ENCODE peak calls at places on chromosomes 2 and 18, in nine cellular contexts. One of them, this sample, is unnamed.
A peak's percentile ranks its signal among the peaks of the same experiment; 100 is the strongest.

GRCh38 chr18:74840492-74841167 is 243.0 kb downstream of the ZNF407 start:
- DNase-seq in lung: no peak
- DNase-seq in mesendoderm: peak; percentile 18
- DNase-seq in left lung: no peak
- DNase-seq in suprapubic skin: no peak
- DNase-seq in spleen: peak; percentile 64
- DNase-seq in astrocyte: peak; percentile 43
- DNase-seq in stomach: no peak
- DNase-seq in DND-41: no peak
- DNase-seq in this sample: no peak

GRCh38 chr2:205543262-205543843 is 138.9 kb upstream of the NRP2 start:
- DNase-seq in lung: no peak
- DNase-seq in mesendoderm: no peak
- DNase-seq in left lung: no peak
- DNase-seq in suprapubic skin: no peak
- DNase-seq in stomach: no peak
- DNase-seq in DND-41: no peak
- DNase-seq in astrocyte: no peak
- DNase-seq in spleen: no peak
- DNase-seq in this sample: no peak

GRCh38 chr2:169716229-169716886 is 17.3 kb upstream of the KLHL23 start:
- DNase-seq in suprapubic skin: no peak
- DNase-seq in lung: no peak
- DNase-seq in DND-41: no peak
- DNase-seq in mesendoderm: no peak
- DNase-seq in astrocyte: peak; percentile 36
- DNase-seq in spleen: no peak
- DNase-seq in stomach: peak; percentile 30
- DNase-seq in left lung: no peak
- DNase-seq in this sample: no peak

GRCh38 chr2:209976698-209977385 is 25.6 kb upstream of the RPE start:
- DNase-seq in astrocyte: no peak
- DNase-seq in left lung: no peak
- DNase-seq in mesendoderm: no peak
- DNase-seq in DND-41: no peak
- DNase-seq in stomach: no peak
- DNase-seq in suprapubic skin: no peak
- DNase-seq in spleen: no peak
- DNase-seq in lung: no peak
- DNase-seq in this sample: no peak

GRCh38 chr2:238642973-238643372 is 204.9 kb upstream of the TWIST2 start:
- DNase-seq in left lung: no peak
- DNase-seq in stomach: no peak
- DNase-seq in DND-41: no peak
- DNase-seq in spleen: no peak
- DNase-seq in astrocyte: no peak
- DNase-seq in mesendoderm: no peak
- DNase-seq in lung: no peak
- DNase-seq in suprapubic skin: peak; percentile 36
- DNase-seq in this sample: no peak

GRCh38 chr2:169977510-169977909 is 150.3 kb downstream of the UBR3 start:
- DNase-seq in left lung: no peak
- DNase-seq in mesendoderm: no peak
- DNase-seq in lung: no peak
- DNase-seq in stomach: no peak
- DNase-seq in DND-41: no peak
- DNase-seq in astrocyte: no peak
- DNase-seq in spleen: no peak
- DNase-seq in suprapubic skin: no peak
- DNase-seq in this sample: no peak

GRCh38 chr18:22470141-22470510 is 52.4 kb upstream of the CTAGE1 start:
- DNase-seq in spleen: no peak
- DNase-seq in left lung: no peak
- DNase-seq in astrocyte: peak; percentile 60
- DNase-seq in stomach: no peak
- DNase-seq in suprapubic skin: no peak
- DNase-seq in mesendoderm: no peak
- DNase-seq in DND-41: no peak
- DNase-seq in lung: no peak
- DNase-seq in this sample: no peak

GRCh38 chr2:74548919-74549684 is 4.6 kb downstream of the LOXL3 start:
- DNase-seq in left lung: peak; percentile 74
- DNase-seq in suprapubic skin: no peak
- DNase-seq in spleen: peak; percentile 84
- DNase-seq in stomach: peak; percentile 70
- DNase-seq in lung: peak; percentile 50
- DNase-seq in mesendoderm: peak; percentile 56
- DNase-seq in astrocyte: no peak
- DNase-seq in DND-41: no peak
- DNase-seq in this sample: no peak

GRCh38 chr2:62597323-62597722 is 91.3 kb upstream of the TMEM17 start:
- DNase-seq in lung: no peak
- DNase-seq in DND-41: no peak
- DNase-seq in astrocyte: peak; percentile 94
- DNase-seq in left lung: no peak
- DNase-seq in stomach: no peak
- DNase-seq in spleen: no peak
- DNase-seq in suprapubic skin: no peak
- DNase-seq in mesendoderm: no peak
- DNase-seq in this sample: no peak

GRCh38 chr18:6807504-6808257 is 78.2 kb downstream of the ARHGAP28 start:
- DNase-seq in left lung: no peak
- DNase-seq in DND-41: no peak
- DNase-seq in spleen: no peak
- DNase-seq in lung: no peak
- DNase-seq in mesendoderm: peak; percentile 31
- DNase-seq in stomach: no peak
- DNase-seq in suprapubic skin: no peak
- DNase-seq in astrocyte: no peak
- DNase-seq in this sample: no peak

GRCh38 chr2:15359716-15360531 is 201.2 kb downstream of the NBAS start:
- DNase-seq in left lung: no peak
- DNase-seq in DND-41: no peak
- DNase-seq in astrocyte: peak; percentile 84
- DNase-seq in mesendoderm: no peak
- DNase-seq in stomach: no peak
- DNase-seq in lung: no peak
- DNase-seq in spleen: no peak
- DNase-seq in suprapubic skin: no peak
- DNase-seq in this sample: no peak

GRCh38 chr18:10926565-10927194 is 222.7 kb downstream of the PIEZO2 start:
- DNase-seq in lung: no peak
- DNase-seq in suprapubic skin: no peak
- DNase-seq in astrocyte: peak; percentile 68
- DNase-seq in stomach: no peak
- DNase-seq in DND-41: no peak
- DNase-seq in left lung: no peak
- DNase-seq in spleen: no peak
- DNase-seq in mesendoderm: no peak
- DNase-seq in this sample: no peak

GRCh38 chr2:110099471-110100225 is 16.0 kb downstream of the MALL start:
- DNase-seq in left lung: no peak
- DNase-seq in DND-41: no peak
- DNase-seq in astrocyte: no peak
- DNase-seq in mesendoderm: no peak
- DNase-seq in stomach: no peak
- DNase-seq in spleen: no peak
- DNase-seq in lung: peak; percentile 27
- DNase-seq in suprapubic skin: no peak
- DNase-seq in this sample: no peak

GRCh38 chr2:108858894-108859293 is 72.3 kb downstream of the CCDC138 start:
- DNase-seq in astrocyte: peak; percentile 46
- DNase-seq in suprapubic skin: no peak
- DNase-seq in mesendoderm: no peak
- DNase-seq in DND-41: no peak
- DNase-seq in stomach: no peak
- DNase-seq in left lung: no peak
- DNase-seq in spleen: no peak
- DNase-seq in lung: no peak
- DNase-seq in this sample: no peak

GRCh38 chr2:26325851-26326250 is 20.1 kb upstream of the SELENOI start:
- DNase-seq in mesendoderm: no peak
- DNase-seq in stomach: no peak
- DNase-seq in DND-41: no peak
- DNase-seq in lung: no peak
- DNase-seq in left lung: no peak
- DNase-seq in suprapubic skin: no peak
- DNase-seq in astrocyte: peak; percentile 59
- DNase-seq in spleen: no peak
- DNase-seq in this sample: no peak

GRCh38 chr2:110876167-110876999 is 144.0 kb downstream of the ACOXL start:
- DNase-seq in stomach: no peak
- DNase-seq in DND-41: no peak
- DNase-seq in astrocyte: no peak
- DNase-seq in suprapubic skin: no peak
- DNase-seq in lung: peak; percentile 15
- DNase-seq in left lung: no peak
- DNase-seq in mesendoderm: peak; percentile 28
- DNase-seq in spleen: no peak
- DNase-seq in this sample: no peak

GRCh38 chr2:231615058-231615671 is 22.5 kb downstream of the TEX44 start:
- DNase-seq in left lung: no peak
- DNase-seq in lung: no peak
- DNase-seq in mesendoderm: peak; percentile 73
- DNase-seq in astrocyte: no peak
- DNase-seq in suprapubic skin: no peak
- DNase-seq in spleen: peak; percentile 81
- DNase-seq in DND-41: no peak
- DNase-seq in stomach: no peak
- DNase-seq in this sample: no peak
- H3K4me1 ChIP-seq in left lung: peaks cover 49% of the 10 kb centered on the region
- H3K4me1 ChIP-seq in lung: peaks cover 4% of the 10 kb centered on the region
- H3K4me1 ChIP-seq in mesendoderm: peaks cover 5% of the 10 kb centered on the region
- H3K4me1 ChIP-seq in astrocyte: peaks cover 45% of the 10 kb centered on the region
- H3K4me1 ChIP-seq in suprapubic skin: peaks cover 71% of the 10 kb centered on the region
- H3K4me1 ChIP-seq in spleen: peaks cover 25% of the 10 kb centered on the region
- H3K4me1 ChIP-seq in DND-41: peaks cover 58% of the 10 kb centered on the region
- H3K4me1 ChIP-seq in stomach: peaks cover 46% of the 10 kb centered on the region
- H3K4me1 ChIP-seq in this sample: peaks cover 28% of the 10 kb centered on the region

DNA sequence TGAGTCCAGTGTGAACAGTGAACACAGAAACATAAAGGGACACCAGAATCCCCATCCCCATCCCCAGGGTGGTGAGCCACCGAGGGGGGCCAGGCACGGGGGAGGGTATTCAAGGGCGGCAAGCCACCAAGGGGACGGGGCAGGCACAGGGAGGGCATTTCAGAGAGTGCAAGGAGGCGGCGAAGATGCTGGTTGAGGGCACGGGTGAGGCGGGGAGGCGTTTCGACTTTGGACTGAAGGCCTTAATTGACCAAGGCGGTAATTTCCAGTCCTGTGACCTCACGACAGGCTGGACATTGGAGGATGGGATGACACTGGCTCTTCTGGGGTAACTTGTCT is 70.4 kb downstream of the ODC1 start:
- DNase-seq in left lung: no peak
- DNase-seq in astrocyte: no peak
- DNase-seq in mesendoderm: no peak
- DNase-seq in stomach: no peak
- DNase-seq in DND-41: no peak
- DNase-seq in lung: no peak
- DNase-seq in spleen: peak; percentile 80
- DNase-seq in suprapubic skin: no peak
- DNase-seq in this sample: no peak
- H3K4me3 ChIP-seq in left lung: no peak overlapping the region
- H3K4me3 ChIP-seq in astrocyte: no peak overlapping the region
- H3K4me3 ChIP-seq in mesendoderm: no peak overlapping the region
- H3K4me3 ChIP-seq in stomach: no peak overlapping the region
- H3K4me3 ChIP-seq in DND-41: no peak overlapping the region
- H3K4me3 ChIP-seq in lung: no peak overlapping the region
- H3K4me3 ChIP-seq in spleen: no peak overlapping the region
- H3K4me3 ChIP-seq in suprapubic skin: no peak overlapping the region
- H3K4me3 ChIP-seq in this sample: no peak overlapping the region

DNA sequence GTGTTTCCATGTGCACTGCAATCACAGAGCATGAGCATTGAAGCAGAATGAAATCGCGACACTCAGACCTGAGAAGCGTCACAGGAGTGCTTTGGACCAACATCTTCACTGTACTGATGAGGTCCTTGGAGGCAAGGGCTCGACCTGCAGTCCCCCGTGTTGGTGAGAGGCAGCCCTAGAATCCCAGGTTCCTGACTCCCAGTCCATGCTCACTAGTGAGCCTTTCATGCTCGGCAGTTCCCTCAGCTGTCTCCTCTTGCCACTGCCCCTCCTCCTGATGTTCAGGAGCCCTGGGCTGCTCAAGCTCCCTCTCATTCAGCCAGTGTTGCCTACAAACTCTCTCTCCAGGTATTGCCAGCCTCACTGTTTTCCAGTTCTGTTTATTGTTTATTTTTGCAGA is 291.4 kb downstream of the DYSF start:
- DNase-seq in spleen: no peak
- DNase-seq in suprapubic skin: no peak
- DNase-seq in astrocyte: no peak
- DNase-seq in DND-41: no peak
- DNase-seq in stomach: no peak
- DNase-seq in lung: no peak
- DNase-seq in mesendoderm: no peak
- DNase-seq in left lung: no peak
- DNase-seq in this sample: no peak
- H3K4me1 ChIP-seq in spleen: no peaks in the 10 kb centered on the region
- H3K4me1 ChIP-seq in suprapubic skin: peaks cover 64% of the 10 kb centered on the region
- H3K4me1 ChIP-seq in astrocyte: peaks cover 32% of the 10 kb centered on the region
- H3K4me1 ChIP-seq in DND-41: no peaks in the 10 kb centered on the region
- H3K4me1 ChIP-seq in stomach: peaks cover 36% of the 10 kb centered on the region
- H3K4me1 ChIP-seq in lung: peaks cover 3% of the 10 kb centered on the region
- H3K4me1 ChIP-seq in mesendoderm: peaks cover 5% of the 10 kb centered on the region
- H3K4me1 ChIP-seq in left lung: peaks cover 16% of the 10 kb centered on the region
- H3K4me1 ChIP-seq in this sample: no peaks in the 10 kb centered on the region

DNA sequence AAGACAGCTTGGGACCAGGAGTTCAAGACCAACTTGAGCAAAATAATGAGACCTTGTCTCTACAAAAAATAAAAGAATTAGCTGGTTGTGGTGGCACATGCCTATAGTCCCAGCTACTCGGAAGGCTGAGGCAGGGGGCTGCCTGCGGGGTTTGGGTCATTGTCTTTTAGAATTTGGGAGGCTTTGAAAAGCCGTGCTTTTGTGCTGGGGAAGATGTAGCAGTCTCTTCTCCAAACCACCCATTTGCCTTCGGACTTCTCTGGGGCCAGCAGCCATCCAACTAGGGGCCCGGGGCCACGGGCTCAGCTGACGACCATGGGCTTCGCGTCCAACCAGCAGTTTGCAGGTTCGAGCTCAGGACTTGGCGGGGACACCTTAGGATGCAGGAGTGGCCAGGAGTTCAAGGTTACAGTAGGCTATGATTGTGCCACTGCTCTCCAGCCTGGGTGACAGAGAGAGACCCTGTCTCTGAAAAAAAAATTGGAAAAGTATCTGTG is 6.3 kb downstream of the PJVK start:
- DNase-seq in mesendoderm: no peak
- DNase-seq in stomach: no peak
- DNase-seq in spleen: no peak
- DNase-seq in suprapubic skin: no peak
- DNase-seq in DND-41: no peak
- DNase-seq in astrocyte: no peak
- DNase-seq in lung: no peak
- DNase-seq in left lung: no peak
- DNase-seq in this sample: no peak
- H3K4me3 ChIP-seq in mesendoderm: no peak overlapping the region
- H3K4me3 ChIP-seq in stomach: no peak overlapping the region
- H3K4me3 ChIP-seq in spleen: no peak overlapping the region
- H3K4me3 ChIP-seq in suprapubic skin: no peak overlapping the region
- H3K4me3 ChIP-seq in DND-41: no peak overlapping the region
- H3K4me3 ChIP-seq in astrocyte: no peak overlapping the region
- H3K4me3 ChIP-seq in lung: no peak overlapping the region
- H3K4me3 ChIP-seq in left lung: no peak overlapping the region
- H3K4me3 ChIP-seq in this sample: no peak overlapping the region